ENCODE peak calls at places on chromosomes 4 and X, in ten cellular contexts. B is NCI-H1092; J is fibroblast of the conjunctiva; D is EH; C is NCI-H1694 treated with DMSO at 0.1 percent for 48 hours; O is T-cell; T is cardiac muscle cell; N is psoas muscle; G is fibroblast of lung; A is naive thymus-derived CD8-positive, alpha-beta T cell. Z is an unnamed sample.

GRCh38 chr4:107034091-107034698 is 1.9 kb downstream of the DKK2 start:
- DNase-seq in B (no peak), J (peak), D (peak), C (no peak), O (no peak), T (peak), N (peak), G (peak), A (no peak), Z (peak)

GRCh38 chrX:15350329-15350996 is 15.1 kb upstream of the PIGA start:
- DNase-seq in B (no peak), J (no peak), D (no peak), C (no peak), O (no peak), T (peak), N (no peak), G (no peak), A (no peak), Z (no peak)

GRCh38 chrX:148961990-148962389 is 461.6 kb downstream of the AFF2 start:
- DNase-seq in B (no peak), J (no peak), D (no peak), C (no peak), O (no peak), T (no peak), N (no peak), G (no peak), A (no peak), Z (no peak)

GRCh38 chr4:10163296-10163695 is 46.7 kb upstream of the WDR1 start:
- DNase-seq in B (no peak), J (no peak), D (no peak), C (no peak), O (no peak), T (no peak), N (no peak), G (no peak), A (no peak), Z (no peak)

GRCh38 chr4:165563851-165564250 is 185.0 kb downstream of the CPE start:
- DNase-seq in B (no peak), J (no peak), D (no peak), C (no peak), O (no peak), T (no peak), N (no peak), G (peak), A (no peak), Z (peak)

GRCh38 chr4:10582059-10582686 is 102.4 kb downstream of the CLNK start:
- DNase-seq in B (peak), J (peak), D (peak), C (peak), O (no peak), T (peak), N (no peak), G (peak), A (peak), Z (peak)

GRCh38 chr4:15754323-15754722 is 23.8 kb upstream of the CD38 start:
- DNase-seq in B (no peak), J (no peak), D (peak), C (no peak), O (no peak), T (peak), N (no peak), G (peak), A (no peak), Z (no peak)

GRCh38 chrX:126815816-126816215 is 3.7 kb upstream of the PRR32 start:
- DNase-seq in B (no peak), J (no peak), D (no peak), C (no peak), O (no peak), T (no peak), N (no peak), G (no peak), A (no peak), Z (no peak)

GRCh38 chrX:139882299-139882698 is 50.6 kb downstream of the ATP11C start:
- DNase-seq in B (no peak), J (no peak), D (peak), C (no peak), O (no peak), T (peak), N (no peak), G (peak), A (no peak), Z (peak)

GRCh38 chrX:45669715-45670360 is 469.2 kb upstream of the DIPK2B start:
- DNase-seq in B (no peak), J (no peak), D (peak), C (no peak), O (no peak), T (peak), N (no peak), G (peak), A (no peak), Z (peak)

GRCh38 chrX:84729809-84730208 is 227.6 kb upstream of the HDX start:
- DNase-seq in B (peak), J (peak), D (peak), C (peak), O (no peak), T (peak), N (no peak), G (peak), A (no peak), Z (peak)

GRCh38 chr4:152309418-152309817 is 226.5 kb downstream of the FBXW7 start:
- DNase-seq in B (peak), J (no peak), D (peak), C (no peak), O (no peak), T (no peak), N (no peak), G (no peak), A (no peak), Z (no peak)

GRCh38 chr4:110637408-110638131 is 14.7 kb upstream of the PITX2 start:
- DNase-seq in B (no peak), J (no peak), D (no peak), C (no peak), O (no peak), T (no peak), N (no peak), G (no peak), A (no peak), Z (no peak)

GRCh38 chr4:124426279-124426678 is 286.3 kb downstream of the ANKRD50 start:
- DNase-seq in B (no peak), J (no peak), D (no peak), C (no peak), O (no peak), T (no peak), N (no peak), G (no peak), A (no peak), Z (no peak)

GRCh38 chr4:31328921-31329320 is 608.8 kb downstream of the PCDH7 start:
- DNase-seq in B (no peak), J (no peak), D (no peak), C (peak), O (no peak), T (peak), N (no peak), G (no peak), A (no peak), Z (no peak)

GRCh38 chrX:4397471-4397870 is 684.0 kb upstream of the PRKX start:
- DNase-seq in B (no peak), J (no peak), D (no peak), C (no peak), O (no peak), T (no peak), N (no peak), G (no peak), A (no peak), Z (no peak)

GRCh38 chr4:140250989-140251552 is 97.1 kb upstream of the MAML3 start:
- DNase-seq in B (no peak), J (no peak), D (peak), C (no peak), O (no peak), T (no peak), N (no peak), G (no peak), A (no peak), Z (no peak)

GRCh38 chr4:154135576-154135975 is 346.7 kb upstream of the SFRP2 start:
- DNase-seq in B (no peak), J (no peak), D (no peak), C (no peak), O (no peak), T (no peak), N (no peak), G (no peak), A (no peak), Z (no peak)

GRCh38 chr4:157127571-157127970 is 51.6 kb downstream of the GLRB start:
- DNase-seq in B (no peak), J (no peak), D (no peak), C (no peak), O (no peak), T (no peak), N (no peak), G (no peak), A (no peak), Z (no peak)

GRCh38 chrX:72620550-72621145 is 48.0 kb upstream of the HDAC8 start:
- DNase-seq in B (no peak), J (peak), D (peak), C (no peak), O (no peak), T (peak), N (peak), G (peak), A (no peak), Z (peak)

GRCh38 chr4:3514221-3514780 is 17.9 kb downstream of the LRPAP1 start:
- DNase-seq in B (no peak), J (no peak), D (no peak), C (no peak), O (no peak), T (no peak), N (no peak), G (no peak), A (no peak), Z (no peak)

GRCh38 chr4:73311428-73311827 is 52.8 kb upstream of the ANKRD17 start:
- DNase-seq in B (no peak), J (no peak), D (peak), C (peak), O (no peak), T (peak), N (no peak), G (peak), A (no peak), Z (peak)

GRCh38 chr4:157655101-157655818 is 434.7 kb downstream of the GRIA2 start:
- DNase-seq in B (no peak), J (no peak), D (no peak), C (no peak), O (no peak), T (no peak), N (no peak), G (no peak), A (no peak), Z (no peak)

GRCh38 chrX:30283456-30284200 is 25.6 kb downstream of the NR0B1 start:
- DNase-seq in B (no peak), J (peak), D (peak), C (no peak), O (no peak), T (peak), N (no peak), G (peak), A (no peak), Z (peak)

GRCh38 chr4:89254847-89255246 is 52.8 kb downstream of the GPRIN3 start:
- DNase-seq in B (no peak), J (no peak), D (peak), C (no peak), O (peak), T (peak), N (no peak), G (peak), A (no peak), Z (no peak)

GRCh38 chr4:121140712-121141111 is 23.4 kb downstream of the TNIP3 start:
- DNase-seq in B (no peak), J (no peak), D (peak), C (no peak), O (no peak), T (peak), N (no peak), G (peak), A (no peak), Z (no peak)

GRCh38 chrX:35726176-35726575 is 72.0 kb upstream of the MAGEB16 start:
- DNase-seq in B (no peak), J (no peak), D (peak), C (no peak), O (no peak), T (peak), N (no peak), G (no peak), A (no peak), Z (no peak)

GRCh38 chr4:2792711-2793577 is at the start of gene SH3BP2:
- DNase-seq in B (no peak), J (no peak), D (peak), C (no peak), O (no peak), T (peak), N (peak), G (peak), A (peak), Z (peak)

GRCh38 chr4:10180927-10181744 is 64.5 kb upstream of the WDR1 start:
- DNase-seq in B (no peak), J (no peak), D (peak), C (no peak), O (no peak), T (peak), N (no peak), G (peak), A (no peak), Z (no peak)

GRCh38 chrX:42686296-42686695 is 91.7 kb downstream of the PPP1R2C start:
- DNase-seq in B (no peak), J (no peak), D (no peak), C (no peak), O (no peak), T (no peak), N (no peak), G (no peak), A (no peak), Z (no peak)

GRCh38 chr4:108240356-108240755 is 71.6 kb upstream of the LEF1 start:
- DNase-seq in B (no peak), J (no peak), D (no peak), C (no peak), O (no peak), T (peak), N (no peak), G (peak), A (no peak), Z (no peak)

GRCh38 chrX:120839506-120839905 is 36.2 kb downstream of the CT47B1 start:
- DNase-seq in B (no peak), J (no peak), D (peak), C (no peak), O (no peak), T (peak), N (no peak), G (peak), A (no peak), Z (peak)

GRCh38 chr4:71266090-71266794 is 72.6 kb upstream of the SLC4A4 start:
- DNase-seq in B (no peak), J (no peak), D (peak), C (no peak), O (no peak), T (peak), N (peak), G (peak), A (no peak), Z (peak)

GRCh38 chr4:6402566-6403399 is 69.6 kb downstream of the PPP2R2C start:
- DNase-seq in B (no peak), J (no peak), D (no peak), C (no peak), O (no peak), T (peak), N (no peak), G (no peak), A (no peak), Z (peak)

Z was measured in HCEC 1CT.